ENCODE peak calls at places on chromosomes 5 and 9, in ten cellular contexts. K, N, O, X, M, L, G, A, V and Z are unnamed samples.

GRCh38 chr5:80136751-80137272 is 101.7 kb downstream of the THBS4 start:
- DNase-seq in K (no peak), N (no peak), O (no peak), X (no peak), M (no peak), L (no peak), G (peak), A (no peak), V (no peak), Z (no peak)

GRCh38 chr9:16030513-16031185 is 477.8 kb downstream of the CCDC171 start:
- DNase-seq in K (no peak), N (no peak), O (peak), X (no peak), M (peak), L (no peak), G (no peak), A (peak), V (peak), Z (no peak)

GRCh38 chr5:179870403-179870903 is 11.8 kb upstream of the MRNIP start:
- DNase-seq in K (no peak), N (peak), O (peak), X (no peak), M (peak), L (peak), G (no peak), A (no peak), V (peak), Z (peak)

GRCh38 chr9:87599901-87600610 is 102.4 kb downstream of the DAPK1 start:
- DNase-seq in K (no peak), N (no peak), O (peak), X (peak), M (peak), L (no peak), G (no peak), A (peak), V (peak), Z (no peak)

GRCh38 chr5:139982157-139982974 is 60.7 kb downstream of the NRG2 start:
- DNase-seq in K (no peak), N (no peak), O (peak), X (no peak), M (peak), L (no peak), G (no peak), A (peak), V (no peak), Z (no peak)

GRCh38 chr5:134371834-134372340 is 518 bp downstream of the UBE2B start:
- DNase-seq in K (peak), N (peak), O (peak), X (peak), M (peak), L (peak), G (peak), A (peak), V (peak), Z (no peak)

GRCh38 chr5:173767580-173768266 is 120.4 kb upstream of the CPEB4 start:
- DNase-seq in K (no peak), N (peak), O (no peak), X (no peak), M (peak), L (no peak), G (no peak), A (no peak), V (peak), Z (no peak)

GRCh38 chr5:154447074-154447725 is 1.4 kb downstream of the SAP30L start:
- DNase-seq in K (no peak), N (no peak), O (no peak), X (no peak), M (no peak), L (no peak), G (no peak), A (peak), V (no peak), Z (no peak)

GRCh38 chr9:127539259-127539981 is 72.7 kb upstream of the STXBP1 start:
- DNase-seq in K (no peak), N (no peak), O (no peak), X (no peak), M (peak), L (no peak), G (no peak), A (no peak), V (no peak), Z (no peak)

GRCh38 chr9:127541865-127542264 is 70.2 kb upstream of the STXBP1 start:
- DNase-seq in K (no peak), N (peak), O (no peak), X (no peak), M (no peak), L (no peak), G (no peak), A (no peak), V (no peak), Z (no peak)

GRCh38 chr9:127541176-127541575 is 70.9 kb upstream of the STXBP1 start:
- DNase-seq in K (no peak), N (no peak), O (no peak), X (no peak), M (no peak), L (no peak), G (no peak), A (no peak), V (no peak), Z (no peak)

GRCh38 chr9:127539982-127540663 is 72.0 kb upstream of the STXBP1 start:
- DNase-seq in K (no peak), N (no peak), O (no peak), X (no peak), M (peak), L (no peak), G (no peak), A (no peak), V (no peak), Z (no peak)

GRCh38 chr9:127540664-127541041 is 71.4 kb upstream of the STXBP1 start:
- DNase-seq in K (no peak), N (no peak), O (no peak), X (no peak), M (no peak), L (no peak), G (no peak), A (peak), V (no peak), Z (no peak)
- TF ChIP-seq CTCF in K (no peak), N (no peak), O (peak), X (no peak), M (no peak), L (no peak), G (no peak), A (peak), V (no peak), Z (no peak)

GRCh38 chr9:135798303-135798585 is 96.3 kb downstream of the KCNT1 start:
- DNase-seq in K (no peak), N (no peak), O (no peak), X (no peak), M (no peak), L (no peak), G (no peak), A (no peak), V (no peak), Z (no peak)

GRCh38 chr9:135796784-135797462 is 94.9 kb downstream of the KCNT1 start:
- DNase-seq in K (no peak), N (peak), O (no peak), X (no peak), M (no peak), L (no peak), G (no peak), A (no peak), V (no peak), Z (no peak)

GRCh38 chr9:135799261-135799660 is 97.3 kb downstream of the KCNT1 start:
- DNase-seq in K (no peak), N (no peak), O (no peak), X (no peak), M (no peak), L (no peak), G (no peak), A (no peak), V (no peak), Z (no peak)

GRCh38 chr9:135795391-135795790 is 93.4 kb downstream of the KCNT1 start:
- DNase-seq in K (no peak), N (no peak), O (no peak), X (no peak), M (no peak), L (no peak), G (no peak), A (no peak), V (no peak), Z (no peak)

DNA sequence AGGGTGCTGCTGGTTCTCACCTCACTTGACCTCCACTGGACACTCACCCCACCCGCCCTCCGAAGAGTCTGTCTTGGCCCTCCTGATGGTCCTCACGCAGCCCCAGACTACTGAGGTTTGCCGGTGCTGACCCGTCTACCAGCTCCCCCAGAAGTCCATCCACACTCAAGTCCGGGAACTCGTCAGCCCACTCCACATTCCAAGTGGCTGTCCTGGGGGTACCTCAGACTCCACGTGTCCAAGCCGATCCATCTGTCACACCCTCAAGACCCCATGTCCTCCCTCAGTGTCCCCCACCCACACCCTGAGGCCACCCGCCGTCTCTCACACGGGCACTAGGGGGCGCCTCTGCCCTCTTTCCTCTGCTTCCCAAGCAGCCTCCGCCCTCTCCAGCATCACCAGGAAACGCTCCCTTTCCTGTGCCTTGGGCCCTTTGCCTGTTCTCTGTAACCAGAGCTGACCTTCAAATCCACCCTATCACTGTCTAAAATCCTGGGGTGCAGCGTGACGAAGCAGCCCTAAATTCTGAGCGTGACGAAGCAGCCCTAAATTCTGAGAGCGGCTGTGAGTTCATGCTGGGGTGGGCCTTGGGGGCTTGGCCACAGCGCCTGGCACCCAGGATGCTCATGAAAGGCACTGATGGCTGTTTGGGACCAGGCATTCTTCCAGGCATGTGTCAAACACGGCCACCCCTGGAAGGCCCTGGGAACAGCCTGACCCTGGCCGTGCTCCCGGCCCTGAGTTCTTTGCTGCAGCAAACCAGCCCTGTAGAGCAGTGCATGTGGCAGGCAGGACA is 95.7 kb downstream of the KCNT1 start:
- DNase-seq in K (no peak), N (peak), O (peak), X (no peak), M (peak), L (peak), G (no peak), A (peak), V (peak), Z (peak)
- TF ChIP-seq CTCF in K (peak), N (peak), O (peak), X (peak), M (peak), L (peak), G (no peak), A (peak), V (peak), Z (peak)

DNA sequence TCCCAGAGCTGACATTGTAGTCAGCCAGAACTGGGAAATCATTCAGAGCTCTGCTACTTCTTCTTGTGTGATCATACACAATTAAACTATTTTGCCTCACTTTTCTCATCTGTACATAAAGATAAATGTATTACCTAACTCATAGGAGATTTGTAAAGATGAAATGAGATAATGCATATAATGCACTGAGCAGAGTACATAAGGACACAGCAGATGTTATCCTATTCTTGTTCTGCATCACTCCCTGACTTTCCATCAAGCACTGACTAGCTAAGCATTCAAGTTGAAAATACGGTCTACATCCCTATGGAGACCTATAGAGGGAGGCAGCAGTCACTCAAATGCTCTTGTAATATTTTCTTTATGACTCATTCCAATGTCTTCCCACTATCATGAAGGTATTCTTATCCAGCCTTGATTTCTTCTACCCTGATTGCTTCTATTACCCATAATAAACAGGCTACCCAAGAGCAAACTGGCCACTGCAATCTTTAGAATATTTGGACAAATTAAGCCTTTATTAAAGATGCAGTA is 16.3 kb upstream of the PRR16 start:
- DNase-seq in K (no peak), N (no peak), O (no peak), X (no peak), M (peak), L (no peak), G (no peak), A (peak), V (no peak), Z (no peak)
- TF ChIP-seq CTCF in K (no peak), N (no peak), O (no peak), X (no peak), M (no peak), L (no peak), G (no peak), A (peak), V (no peak), Z (no peak)

DNA sequence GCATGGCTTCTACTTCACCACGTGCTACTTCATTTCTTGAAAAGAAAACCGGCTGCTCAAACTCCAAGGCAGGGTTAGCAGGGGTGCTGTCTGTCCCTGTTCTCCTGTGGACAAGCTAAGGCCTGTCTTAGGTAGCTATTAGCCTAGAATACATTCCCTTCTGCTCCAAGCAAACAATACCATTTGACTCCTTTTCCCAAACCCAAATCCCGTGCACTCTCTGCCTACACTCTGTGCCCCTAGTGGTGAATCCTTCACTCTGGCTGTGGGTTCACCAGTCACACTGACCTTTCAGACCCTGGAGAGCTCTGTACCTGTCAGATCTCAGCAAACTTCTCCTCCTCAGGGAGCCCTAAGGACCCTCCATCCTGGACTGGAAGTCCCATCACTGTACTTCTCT is 211.6 kb downstream of the SLIT3 start:
- DNase-seq in K (no peak), N (no peak), O (no peak), X (no peak), M (no peak), L (no peak), G (peak), A (peak), V (no peak), Z (no peak)
- TF ChIP-seq CTCF in K (no peak), N (no peak), O (peak), X (no peak), M (no peak), L (peak), G (no peak), A (peak), V (no peak), Z (no peak)

GRCh38 chr9:93533863-93534262 is 42.5 kb upstream of the PHF2 start:
- DNase-seq in K (no peak), N (no peak), O (no peak), X (no peak), M (no peak), L (no peak), G (no peak), A (no peak), V (no peak), Z (no peak)

GRCh38 chr9:93532121-93532520 is 44.3 kb upstream of the PHF2 start:
- DNase-seq in K (no peak), N (no peak), O (no peak), X (no peak), M (no peak), L (no peak), G (no peak), A (no peak), V (no peak), Z (no peak)

GRCh38 chr9:93536167-93536566 is 40.2 kb upstream of the PHF2 start:
- DNase-seq in K (no peak), N (no peak), O (no peak), X (no peak), M (no peak), L (no peak), G (no peak), A (no peak), V (no peak), Z (no peak)

GRCh38 chr9:93536874-93537273 is 39.5 kb upstream of the PHF2 start:
- DNase-seq in K (no peak), N (no peak), O (no peak), X (no peak), M (no peak), L (no peak), G (no peak), A (no peak), V (peak), Z (no peak)

DNA sequence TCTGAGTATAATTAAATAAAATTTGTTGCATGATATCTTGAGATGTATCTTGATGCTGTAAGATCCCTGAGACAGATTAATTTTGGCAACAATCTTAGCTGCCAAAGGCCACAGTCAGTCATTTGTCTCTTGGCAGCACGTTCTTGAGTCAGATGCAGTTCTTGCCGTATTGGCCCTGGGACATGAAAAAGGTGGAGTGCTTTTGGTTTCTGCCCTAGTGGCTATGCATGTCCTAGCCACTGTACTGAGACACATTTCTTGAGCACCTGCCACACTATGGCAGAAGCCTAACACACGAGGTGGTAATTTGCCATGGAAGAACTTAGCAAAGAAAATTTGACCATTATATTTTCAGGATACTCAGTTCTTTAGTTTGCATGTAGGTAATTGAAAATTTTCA is 45.0 kb upstream of the PHF2 start:
- DNase-seq in K (no peak), N (no peak), O (no peak), X (no peak), M (no peak), L (no peak), G (no peak), A (no peak), V (peak), Z (no peak)
- TF ChIP-seq CTCF in K (no peak), N (peak), O (no peak), X (peak), M (no peak), L (no peak), G (no peak), A (no peak), V (no peak), Z (no peak)